ENCODE peak calls at places on chromosomes 11 and 22, in nine cellular contexts. V is A673, A is IMR-90, L is astrocyte, S is RWPE2, J is ovary, G is pancreas, C is neuronal stem cell, E is heart right ventricle. U is an unnamed sample. For H3K9me3, the result is how much of the 10 kb centered on the place peaks cover.

GRCh38 chr11:39304586-39304985 is 2154.9 kb downstream of the LRRC4C start:
- DNase-seq in V (peak), A (no peak), L (no peak), S (no peak), J (no peak), G (no peak), C (no peak), E (no peak), U (no peak)

GRCh38 chr11:67158241-67158640 is 39.2 kb downstream of the KDM2A start:
- DNase-seq in V (no peak), A (peak), L (no peak), S (no peak), J (no peak), G (no peak), C (no peak), E (no peak), U (no peak)

GRCh38 chr22:21952586-21953571 is at the start of gene PPM1F:
- DNase-seq in V (peak), A (peak), L (peak), S (no peak), J (peak), G (peak), C (peak), E (peak), U (peak)

GRCh38 chr11:102603091-102603490 is 22.0 kb downstream of the MMP20 start:
- DNase-seq in V (no peak), A (peak), L (peak), S (no peak), J (no peak), G (peak), C (no peak), E (no peak), U (no peak)

GRCh38 chr22:27879923-27880322 is 39.1 kb downstream of the PITPNB start:
- DNase-seq in V (peak), A (peak), L (peak), S (no peak), J (no peak), G (no peak), C (no peak), E (no peak), U (no peak)

GRCh38 chr22:21960200-21961126 is 7.8 kb upstream of the PPM1F start:
- DNase-seq in V (no peak), A (no peak), L (no peak), S (no peak), J (no peak), G (no peak), C (no peak), E (no peak), U (no peak)

GRCh38 chr11:57792060-57792541 is 30.5 kb downstream of the CTNND1 start:
- DNase-seq in V (no peak), A (peak), L (peak), S (no peak), J (no peak), G (peak), C (no peak), E (peak), U (peak)

GRCh38 chr11:128236506-128237498 is 350.6 kb downstream of the ETS1 start:
- DNase-seq in V (no peak), A (no peak), L (no peak), S (no peak), J (no peak), G (no peak), C (no peak), E (no peak), U (no peak)

GRCh38 chr22:44676441-44677298 is 25.3 kb upstream of the PRR5 start:
- DNase-seq in V (no peak), A (peak), L (no peak), S (no peak), J (no peak), G (no peak), C (no peak), E (no peak), U (no peak)

GRCh38 chr11:64090811-64091516 is 55.2 kb downstream of the FLRT1 start:
- DNase-seq in V (peak), A (peak), L (no peak), S (no peak), J (no peak), G (no peak), C (no peak), E (no peak), U (no peak)

GRCh38 chr11:26623076-26623666 is 51.1 kb upstream of the MUC15 start:
- DNase-seq in V (peak), A (peak), L (peak), S (no peak), J (no peak), G (no peak), C (no peak), E (no peak), U (no peak)

GRCh38 chr11:47348859-47349258 is 3.6 kb downstream of the MYBPC3 start:
- DNase-seq in V (peak), A (peak), L (no peak), S (no peak), J (no peak), G (no peak), C (no peak), E (no peak), U (no peak)

GRCh38 chr11:8317164-8317563 is 53.5 kb upstream of the LMO1 start:
- DNase-seq in V (no peak), A (peak), L (peak), S (peak), J (peak), G (no peak), C (no peak), E (no peak), U (no peak)

GRCh38 chr22:50048066-50048765 is 9.9 kb downstream of the TTLL8 start:
- DNase-seq in V (no peak), A (no peak), L (no peak), S (no peak), J (no peak), G (no peak), C (no peak), E (no peak), U (no peak)

GRCh38 chr11:326842-327580 is 6.4 kb upstream of the IFITM3 start:
- DNase-seq in V (no peak), A (peak), L (no peak), S (no peak), J (peak), G (peak), C (no peak), E (peak), U (peak)

GRCh38 chr11:75105462-75105925 is 8.8 kb upstream of the OR2AT4 start:
- DNase-seq in V (peak), A (no peak), L (peak), S (no peak), J (no peak), G (no peak), C (peak), E (no peak), U (no peak)

GRCh38 chr11:63682045-63682915 is 980 bp downstream of the RTN3 start:
- DNase-seq in V (peak), A (no peak), L (no peak), S (no peak), J (no peak), G (peak), C (peak), E (no peak), U (peak)

GRCh38 chr22:41380993-41381328 is 781 bp upstream of the TEF start:
- DNase-seq in V (no peak), A (peak), L (peak), S (no peak), J (no peak), G (peak), C (no peak), E (no peak), U (peak)

GRCh38 chr11:78812513-78813293 is 238.0 kb upstream of the NARS2 start:
- DNase-seq in V (no peak), A (peak), L (no peak), S (no peak), J (no peak), G (no peak), C (no peak), E (no peak), U (no peak)

GRCh38 chr11:67645521-67646457 is 4.7 kb downstream of the ACY3 start:
- DNase-seq in V (no peak), A (no peak), L (no peak), S (peak), J (no peak), G (peak), C (no peak), E (no peak), U (no peak)

GRCh38 chr11:67700548-67701262 is 26.3 kb upstream of the ALDH3B2 start:
- DNase-seq in V (no peak), A (no peak), L (no peak), S (no peak), J (no peak), G (no peak), C (peak), E (no peak), U (no peak)

GRCh38 chr22:46935506-46936377 is 173.3 kb downstream of the TBC1D22A start:
- DNase-seq in V (peak), A (no peak), L (no peak), S (no peak), J (no peak), G (no peak), C (no peak), E (no peak), U (no peak)

GRCh38 chr11:111814567-111814966 is 48.4 kb upstream of the PPP2R1B start:
- DNase-seq in V (peak), A (peak), L (peak), S (no peak), J (no peak), G (no peak), C (no peak), E (no peak), U (no peak)

GRCh38 chr11:127454856-127455255 is 454.3 kb upstream of the KIRREL3 start:
- DNase-seq in V (peak), A (no peak), L (no peak), S (no peak), J (no peak), G (no peak), C (no peak), E (no peak), U (no peak)

GRCh38 chr11:61971177-61972111 is 4.0 kb upstream of the FTH1 start:
- DNase-seq in V (peak), A (peak), L (peak), S (peak), J (peak), G (peak), C (peak), E (peak), U (peak)

GRCh38 chr11:45042560-45042959 is 91.9 kb upstream of the TP53I11 start:
- DNase-seq in V (no peak), A (no peak), L (no peak), S (no peak), J (no peak), G (no peak), C (no peak), E (no peak), U (peak)

DNA sequence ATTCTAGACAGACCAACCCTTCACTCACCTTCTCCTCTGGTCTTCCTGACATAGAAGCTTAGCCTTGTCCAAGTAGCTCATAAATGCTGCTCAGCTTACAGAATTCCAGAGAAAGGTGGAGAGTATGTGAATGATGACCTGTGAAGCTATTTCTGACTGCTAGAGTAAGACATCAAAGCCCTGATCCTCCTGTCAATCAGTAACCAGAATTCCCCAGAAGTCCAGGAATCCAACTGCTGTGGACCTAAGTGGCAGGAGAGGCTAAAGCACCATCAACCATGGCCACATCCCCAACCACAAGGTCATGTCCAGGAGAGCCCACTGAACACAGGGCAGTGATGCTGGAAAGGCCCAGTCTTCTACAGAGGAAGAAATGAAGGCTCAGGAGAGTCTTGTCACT is 2.6 kb downstream of the OR51G2 start:
- DNase-seq in V (no peak), A (no peak), L (no peak), S (no peak), J (no peak), G (no peak), C (no peak), E (no peak), U (no peak)
- H3K9me3 ChIP-seq in V (under half), A (under half), L (under half), S (under half), J (under half), G (under half), C (under half), E (under half), U (under half)

DNA sequence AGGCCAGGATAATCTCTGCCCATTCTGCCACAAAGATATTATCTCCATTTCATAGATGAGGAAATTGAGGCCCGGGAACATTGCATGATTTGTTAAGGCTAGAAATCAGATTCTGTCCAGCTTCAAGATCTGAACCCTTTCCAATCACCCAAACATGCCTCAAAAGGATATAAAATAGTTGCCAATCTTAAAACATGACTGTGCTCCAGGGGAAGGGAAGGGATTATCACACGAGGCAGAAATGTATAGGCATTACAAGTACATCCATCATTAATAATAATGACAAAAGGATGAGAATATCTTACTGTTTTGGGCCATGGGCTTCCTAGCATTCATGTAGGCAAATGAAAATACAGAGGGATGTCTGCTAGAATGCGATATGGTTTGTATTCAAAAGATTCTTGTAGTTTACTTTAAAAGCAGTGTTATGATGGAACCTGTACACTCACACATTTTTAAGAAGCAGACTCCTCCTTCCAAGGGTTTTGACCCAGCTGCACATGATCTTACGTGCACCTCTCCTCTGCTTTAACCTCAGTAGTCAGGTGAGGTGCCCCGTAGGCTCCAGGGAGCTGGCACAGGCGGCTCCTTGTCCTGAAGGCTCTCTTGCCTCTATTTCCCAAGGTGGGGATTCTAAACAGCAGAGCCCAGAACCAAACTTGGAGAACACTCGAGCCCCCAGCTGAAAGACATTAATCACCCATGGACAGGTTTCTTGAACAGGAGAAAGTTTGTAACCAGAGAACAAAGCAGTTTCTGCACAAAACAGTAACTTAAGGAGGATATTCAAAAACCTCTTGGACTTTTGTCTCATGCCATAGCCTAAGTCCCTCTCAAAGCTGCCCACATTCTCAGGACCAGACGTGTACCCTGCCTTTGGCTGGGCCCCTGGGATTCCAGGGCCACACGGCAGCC is 36.0 kb downstream of the PARVA start:
- DNase-seq in V (no peak), A (peak), L (peak), S (no peak), J (no peak), G (no peak), C (no peak), E (no peak), U (no peak)
- H3K27ac ChIP-seq in V (no peak), A (peak), L (peak), S (no peak), J (peak), G (no peak), C (no peak), E (no peak), U (peak)

DNA sequence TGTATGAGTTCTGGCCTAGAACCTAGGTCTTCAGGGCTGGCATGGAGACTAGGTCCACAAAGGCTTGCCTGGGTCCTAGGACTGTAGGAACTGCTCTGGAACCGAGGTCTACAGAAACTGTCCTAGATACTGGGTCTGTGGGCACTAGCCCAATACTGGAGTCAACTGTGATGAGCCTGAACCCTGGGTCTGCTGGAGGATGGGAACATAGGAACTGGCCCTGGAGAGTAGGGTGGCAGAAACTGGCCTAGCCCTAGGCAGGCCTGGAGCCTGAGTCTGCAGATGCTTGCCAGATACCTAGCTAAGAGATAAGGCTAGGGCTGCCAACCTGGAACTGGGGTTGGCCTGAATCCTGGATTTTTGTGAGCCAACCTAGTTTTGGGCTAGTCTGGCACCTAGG is 19.2 kb upstream of the GLYATL2 start:
- DNase-seq in V (no peak), A (no peak), L (no peak), S (no peak), J (no peak), G (no peak), C (no peak), E (no peak), U (no peak)
- H3K9me3 ChIP-seq in V (under half), A (under half), L (under half), S (under half), J (under half), G (under half), C (under half), E (under half), U (under half)

DNA sequence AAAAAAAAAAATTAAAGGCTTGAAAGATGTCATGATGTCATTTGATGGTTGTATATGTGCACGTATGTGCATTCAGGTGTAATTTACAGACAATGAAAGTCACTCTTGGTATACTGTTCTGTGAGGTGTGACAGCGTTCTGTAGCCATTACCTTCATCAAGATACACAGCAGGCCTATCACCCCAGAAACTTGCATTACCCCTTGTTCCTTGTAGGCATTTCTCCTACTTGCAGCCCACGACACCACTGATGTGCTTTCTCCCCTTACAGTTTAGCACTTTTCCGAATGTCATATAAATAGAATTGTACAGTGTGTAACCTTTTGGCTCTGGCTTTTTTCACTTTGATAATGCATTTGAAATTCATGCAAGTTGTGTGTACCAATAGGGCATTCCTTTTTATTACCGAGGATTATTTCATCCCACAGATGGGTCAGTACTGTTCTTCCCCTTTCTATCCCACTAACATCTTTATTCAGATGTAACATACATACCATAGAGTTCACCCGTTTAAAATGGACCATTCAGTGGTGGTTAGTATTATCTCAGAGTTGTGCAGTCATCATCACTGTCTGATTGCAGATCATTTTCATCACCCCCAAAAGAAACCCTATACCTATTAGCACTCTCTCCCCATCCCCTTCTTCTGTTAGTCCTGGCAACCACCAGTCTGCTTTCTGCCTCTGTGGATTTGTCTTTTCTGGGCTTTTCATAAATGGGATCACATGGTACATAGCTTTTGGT is 30.3 kb downstream of the BCR start:
- DNase-seq in V (no peak), A (no peak), L (no peak), S (no peak), J (no peak), G (no peak), C (no peak), E (no peak), U (no peak)
- H3K27ac ChIP-seq in V (no peak), A (no peak), L (no peak), S (no peak), J (no peak), G (no peak), C (no peak), E (no peak), U (no peak)

GRCh38 chr11:50074161-50074560 is 41.5 kb downstream of the OR4C45 start:
- DNase-seq in V (no peak), A (no peak), L (no peak), S (no peak), J (no peak), G (no peak), C (no peak), E (no peak), U (no peak)

GRCh38 chr11:50073113-50074105 is 40.7 kb downstream of the OR4C45 start:
- DNase-seq in V (no peak), A (no peak), L (no peak), S (no peak), J (no peak), G (no peak), C (no peak), E (no peak), U (no peak)

GRCh38 chr11:50072226-50073112 is 39.8 kb downstream of the OR4C45 start:
- DNase-seq in V (no peak), A (no peak), L (no peak), S (peak), J (no peak), G (no peak), C (no peak), E (no peak), U (no peak)

GRCh38 chr11:50071584-50072225 is 39.0 kb downstream of the OR4C45 start:
- DNase-seq in V (no peak), A (no peak), L (no peak), S (no peak), J (no peak), G (no peak), C (no peak), E (no peak), U (no peak)

DNA sequence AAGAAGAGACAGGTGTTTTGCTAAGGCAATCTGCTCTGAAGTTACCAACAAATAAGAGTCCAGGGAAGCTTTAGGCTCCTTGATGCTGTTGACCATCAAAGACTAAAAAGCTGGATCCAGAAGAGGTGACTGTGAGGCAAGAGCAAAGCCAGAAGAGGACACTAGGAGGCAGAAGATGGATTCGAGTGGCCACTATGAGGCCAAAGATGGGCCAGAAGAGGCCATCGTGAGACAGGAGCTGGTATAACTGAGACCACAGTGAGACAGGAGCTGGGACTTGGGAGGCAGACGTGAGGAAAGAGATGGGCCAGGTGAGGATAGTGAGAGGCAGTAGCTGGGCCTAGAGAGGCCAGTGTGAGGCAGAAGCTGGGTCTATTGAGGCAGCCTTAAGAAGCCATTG is 37.7 kb downstream of the OR4C45 start:
- DNase-seq in V (no peak), A (no peak), L (no peak), S (no peak), J (no peak), G (no peak), C (no peak), E (no peak), U (no peak)
- H3K9me3 ChIP-seq in V (half or more), A (under half), L (under half), S (under half), J (under half), G (under half), C (under half), E (under half), U (under half)